ENCODE peak calls at places on chromosomes 11 and 22, in eight cellular contexts. N is endodermal cell, W is sigmoid colon, R is pancreas, P is PC-3, J is A549, E is mucosa of descending colon, M is ascending aorta. B is an unnamed sample. For H3K9me3, the result is how much of the 10 kb centered on the place peaks cover.

GRCh38 chr11:110059706-110060430 is 33.3 kb upstream of the ZC3H12C start:
- DNase-seq in J (no peak), P (peak), N (no peak), E (no peak), M (no peak), W (no peak), R (no peak), B (no peak)

GRCh38 chr11:116641561-116642045 is 131.2 kb downstream of the BUD13 start:
- DNase-seq in N (peak), R (peak), M (no peak), E (peak), W (no peak), J (peak), P (peak), B (no peak)

GRCh38 chr11:111001986-111002616 is 243.4 kb upstream of the POU2AF2 start:
- DNase-seq in N (no peak), J (no peak), M (no peak), P (peak), W (no peak), E (no peak), R (no peak), B (no peak)

GRCh38 chr11:120332822-120333716 is 3.1 kb upstream of the ARHGEF12 start:
- DNase-seq in M (no peak), E (no peak), R (no peak), W (no peak), P (no peak), J (no peak), N (no peak), B (no peak)

GRCh38 chr22:38299001-38299651 is 18.1 kb downstream of the CSNK1E start:
- DNase-seq in W (no peak), N (no peak), E (no peak), R (peak), M (no peak), J (no peak), P (peak), B (no peak)

GRCh38 chr11:68471360-68472340 is 11.1 kb downstream of the PPP6R3 start:
- DNase-seq in E (no peak), J (no peak), P (no peak), R (no peak), M (no peak), N (no peak), W (no peak), B (no peak)

GRCh38 chr22:30312053-30312452 is 14.7 kb downstream of the TBC1D10A start:
- DNase-seq in W (no peak), J (no peak), R (no peak), E (no peak), N (no peak), M (no peak), P (peak), B (no peak)

GRCh38 chr11:102824541-102824940 is 18.9 kb downstream of the MMP3 start:
- DNase-seq in J (no peak), N (no peak), M (no peak), R (no peak), E (no peak), W (no peak), P (no peak), B (no peak)

GRCh38 chr22:41377846-41378245 is 3.9 kb upstream of the TEF start:
- DNase-seq in W (no peak), J (no peak), E (no peak), P (no peak), M (no peak), R (no peak), N (no peak), B (no peak)

GRCh38 chr22:40256501-40256900 is 78.8 kb downstream of the TNRC6B start:
- DNase-seq in M (no peak), R (no peak), N (no peak), P (no peak), J (no peak), E (no peak), W (no peak), B (no peak)

GRCh38 chr11:1643146-1643690 is 13.6 kb downstream of the KRTAP5-5 start:
- DNase-seq in N (no peak), M (no peak), R (no peak), P (no peak), E (no peak), J (no peak), W (peak), B (no peak)

GRCh38 chr22:48718818-48719500 is 1108.7 kb downstream of the BRD1 start:
- DNase-seq in N (peak), W (peak), P (no peak), J (no peak), M (no peak), E (no peak), R (no peak), B (no peak)

GRCh38 chr11:126197277-126197939 is 14.0 kb downstream of the RPUSD4 start:
- DNase-seq in N (no peak), P (no peak), R (no peak), M (no peak), J (no peak), E (no peak), W (no peak), B (no peak)

GRCh38 chr11:44243633-44244343 is 66.2 kb downstream of the ALX4 start:
- DNase-seq in R (no peak), N (peak), E (no peak), W (no peak), P (no peak), J (peak), M (no peak), B (no peak)

GRCh38 chr22:22410121-22410520 is 98.4 kb downstream of the ZNF280B start:
- DNase-seq in R (no peak), M (no peak), E (peak), W (no peak), P (no peak), J (no peak), N (no peak), B (no peak)

GRCh38 chr11:128146926-128147605 is 440.3 kb downstream of the ETS1 start:
- DNase-seq in R (no peak), P (peak), N (no peak), J (no peak), M (no peak), W (no peak), E (no peak), B (no peak)

GRCh38 chr22:50530280-50530856 is 556 bp upstream of the TYMP start:
- DNase-seq in P (peak), N (peak), M (no peak), R (peak), W (peak), J (peak), E (peak), B (no peak)

GRCh38 chr11:74681686-74682651 is 49.3 kb downstream of the CHRDL2 start:
- DNase-seq in P (peak), W (peak), N (peak), J (no peak), M (no peak), R (peak), E (no peak), B (no peak)

GRCh38 chr11:74682731-74683278 is 48.4 kb downstream of the CHRDL2 start:
- DNase-seq in J (no peak), P (no peak), M (no peak), N (peak), E (no peak), R (no peak), W (no peak), B (no peak)

GRCh38 chr11:74683941-74684481 is 47.2 kb downstream of the CHRDL2 start:
- DNase-seq in J (no peak), R (no peak), W (peak), P (peak), N (peak), E (no peak), M (no peak), B (no peak)

GRCh38 chr11:74684661-74685060 is 46.6 kb downstream of the CHRDL2 start:
- DNase-seq in E (no peak), W (peak), J (no peak), N (peak), R (no peak), M (no peak), P (no peak), B (no peak)

DNA sequence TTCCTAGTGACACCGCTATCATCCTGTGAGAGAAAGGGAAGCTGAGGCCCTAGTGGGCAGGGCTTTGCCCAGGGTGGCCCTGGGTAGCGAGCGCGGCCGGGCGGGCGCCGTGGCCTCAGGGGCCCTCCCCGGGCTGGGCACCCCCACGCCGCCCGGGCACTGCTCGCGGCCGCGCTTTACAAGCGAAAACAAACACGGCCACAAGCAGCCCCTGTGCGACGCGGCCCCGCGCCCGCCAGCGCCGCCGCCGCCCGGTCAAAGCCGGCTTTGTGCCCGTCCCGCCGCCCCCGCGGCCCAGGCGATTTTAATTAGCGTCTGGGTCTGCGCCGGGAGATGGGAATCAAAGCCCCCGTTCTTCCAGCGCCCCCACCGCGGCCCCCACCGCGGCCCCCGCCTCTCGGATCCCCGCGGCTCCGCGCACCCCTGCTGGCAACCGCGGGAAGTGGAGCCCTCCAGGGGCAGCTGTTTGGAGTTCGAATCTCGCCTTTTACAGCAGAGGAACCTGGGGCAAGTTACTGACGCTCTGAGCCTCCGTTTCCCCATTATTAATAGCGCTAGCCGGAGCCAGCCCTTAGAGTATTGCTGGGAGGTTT is 47.9 kb downstream of the CHRDL2 start:
- DNase-seq in M (no peak), N (peak), R (no peak), P (no peak), W (peak), E (peak), J (no peak), B (no peak)
- TF ChIP-seq CTCF in M (peak), N (peak), R (peak), P (peak), W (peak), E (no peak), J (no peak), B (peak)

GRCh38 chr11:2816941-2817421 is 68.6 kb downstream of the CDKN1C start:
- DNase-seq in M (no peak), R (no peak), E (no peak), W (peak), P (no peak), J (no peak), N (no peak), B (no peak)

GRCh38 chr11:2818021-2818420 is 67.6 kb downstream of the CDKN1C start:
- DNase-seq in E (no peak), R (no peak), M (no peak), P (no peak), N (no peak), J (no peak), W (no peak), B (no peak)

GRCh38 chr11:2817431-2817830 is 68.1 kb downstream of the CDKN1C start:
- DNase-seq in M (no peak), R (no peak), W (no peak), P (no peak), E (no peak), J (no peak), N (no peak), B (no peak)

GRCh38 chr11:2815762-2816496 is 69.6 kb downstream of the CDKN1C start:
- DNase-seq in E (no peak), J (no peak), W (no peak), N (no peak), R (no peak), M (no peak), P (no peak), B (no peak)

GRCh38 chr11:2816517-2816916 is 69.1 kb downstream of the CDKN1C start:
- DNase-seq in E (no peak), M (no peak), P (no peak), R (no peak), J (no peak), N (no peak), W (no peak), B (no peak)
- H3K9me3 ChIP-seq in E (under half), M (under half), P (under half), R (under half), J (under half), N (under half), W (under half), B (under half)

GRCh38 chr11:5701184-5701583 is 11.6 kb downstream of the TRIM22 start:
- DNase-seq in M (no peak), N (no peak), E (no peak), W (no peak), J (no peak), R (no peak), P (no peak), B (no peak)

GRCh38 chr11:5696210-5696609 is 6.6 kb downstream of the TRIM22 start:
- DNase-seq in P (no peak), E (no peak), W (no peak), J (no peak), R (no peak), M (no peak), N (no peak), B (no peak)

GRCh38 chr11:5694642-5695041 is 5.1 kb downstream of the TRIM22 start:
- DNase-seq in N (no peak), W (no peak), E (no peak), M (no peak), P (no peak), J (no peak), R (no peak), B (no peak)

GRCh38 chr11:5700422-5701064 is 11.0 kb downstream of the TRIM22 start:
- DNase-seq in J (no peak), M (no peak), R (no peak), N (no peak), P (no peak), E (no peak), W (no peak), B (no peak)

GRCh38 chr11:5698281-5698680 is 8.7 kb downstream of the TRIM22 start:
- DNase-seq in E (no peak), R (no peak), M (no peak), J (no peak), N (no peak), W (no peak), P (no peak), B (no peak)
- TF ChIP-seq CTCF in E (no peak), R (no peak), M (no peak), J (no peak), N (no peak), W (no peak), P (no peak), B (no peak)

DNA sequence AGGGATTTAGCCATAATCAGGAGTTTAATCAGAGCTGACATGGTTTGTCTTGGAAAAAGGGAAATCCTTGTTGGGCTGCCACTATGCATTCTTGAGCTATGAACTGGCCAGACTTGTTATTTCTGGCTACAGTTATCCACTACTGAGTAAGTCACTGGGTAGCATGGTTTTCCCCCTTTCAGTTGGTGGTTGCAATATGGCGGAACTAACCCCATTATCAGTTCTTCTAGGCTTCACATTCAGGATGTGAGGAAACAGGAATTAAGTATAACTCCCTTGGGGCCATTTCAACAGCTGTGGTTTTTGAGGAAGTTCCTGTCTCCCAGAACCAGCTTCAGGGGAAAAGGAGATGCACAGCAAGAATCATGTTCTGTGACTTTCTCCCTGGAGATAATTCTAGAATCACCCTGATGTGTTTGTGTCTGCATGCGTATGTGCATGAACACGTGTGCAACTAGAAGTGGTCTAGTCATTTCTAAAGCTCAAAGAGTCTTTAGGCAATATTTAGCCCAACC is 103.0 kb upstream of the CD44 start:
- DNase-seq in M (no peak), E (no peak), P (peak), J (no peak), N (no peak), R (no peak), W (no peak), B (no peak)
- H3K9me3 ChIP-seq in M (under half), E (under half), P (under half), J (under half), N (under half), R (under half), W (under half), B (under half)

B was measured in thoracic aorta.